ENCODE peak calls at places on chromosomes 13 and 19, in four cellular contexts. X, K, R and I are unnamed samples. For H3K4me1 and H3K36me3, the result is how much of the 10 kb centered on the place peaks cover.

GRCh38 chr19:35213678-35214632 is 14.6 kb downstream of the FAM187B start:
- DNase-seq in X (peak), K (peak), R (no peak), I (peak)

GRCh38 chr19:3655402-3656072 is 28.9 kb upstream of the CACTIN start:
- DNase-seq in X (no peak), K (peak), R (no peak), I (peak)

GRCh38 chr19:8335343-8336071 is 7.6 kb downstream of the KANK3 start:
- DNase-seq in X (no peak), K (no peak), R (no peak), I (peak)

GRCh38 chr19:48190288-48191284 is 20.1 kb downstream of the ZSWIM9 start:
- DNase-seq in X (no peak), K (no peak), R (no peak), I (peak)

GRCh38 chr19:38736036-38736412 is 8.2 kb downstream of the CAPN12 start:
- DNase-seq in X (no peak), K (peak), R (no peak), I (peak)

GRCh38 chr13:101140936-101141335 is 275.4 kb downstream of the NALCN start:
- DNase-seq in X (no peak), K (no peak), R (no peak), I (no peak)

GRCh38 chr19:44050740-44051653 is 839 bp upstream of the ZNF223 start:
- DNase-seq in X (no peak), K (no peak), R (no peak), I (peak)

GRCh38 chr13:53005631-53006030 is 23.0 kb upstream of the OLFM4 start:
- DNase-seq in X (no peak), K (no peak), R (no peak), I (no peak)

GRCh38 chr13:104460553-104460952 is 1394.3 kb upstream of the SLC10A2 start:
- DNase-seq in X (no peak), K (no peak), R (no peak), I (no peak)

GRCh38 chr13:110590577-110590976 is 24.8 kb upstream of the NAXD start:
- DNase-seq in X (no peak), K (no peak), R (no peak), I (no peak)

GRCh38 chr13:67229438-67230242 is 496 bp downstream of the PCDH9 start:
- DNase-seq in X (peak), K (no peak), R (no peak), I (no peak)

GRCh38 chr13:42581427-42581826 is 7.5 kb downstream of the TNFSF11 start:
- DNase-seq in X (no peak), K (no peak), R (no peak), I (no peak)

GRCh38 chr13:35979378-35979911 is 151.7 kb downstream of the DCLK1 start:
- DNase-seq in X (peak), K (peak), R (peak), I (peak)

GRCh38 chr13:67772807-67773453 is 542.8 kb upstream of the PCDH9 start:
- DNase-seq in X (no peak), K (no peak), R (no peak), I (no peak)

DNA sequence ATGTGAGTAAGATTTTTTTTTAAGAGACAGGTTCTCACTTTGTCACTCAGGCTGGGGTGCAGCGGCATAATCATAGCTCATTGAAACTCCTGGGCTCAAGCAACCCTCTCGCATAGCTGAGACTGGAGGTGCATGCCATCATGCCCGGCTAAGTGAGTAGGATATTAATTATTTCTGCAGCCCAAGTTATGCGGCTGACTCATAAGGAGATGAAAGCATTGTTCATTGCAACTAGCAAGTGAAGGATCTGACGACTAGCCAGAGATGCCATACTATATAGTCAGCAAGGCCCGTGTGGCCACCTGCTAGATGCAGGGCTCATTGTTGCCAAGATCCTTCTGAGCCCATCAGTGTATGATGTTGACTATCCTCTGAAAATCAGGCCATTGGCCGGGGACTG is 45.2 kb downstream of the ABCC4 start:
- DNase-seq in X (no peak), K (no peak), R (no peak), I (no peak)
- H3K4me1 ChIP-seq in X (under half), K (under half), R (under half), I (under half)

GRCh38 chr13:59447846-59448620 is 715.7 kb downstream of the DIAPH3 start:
- DNase-seq in X (no peak), K (no peak), R (no peak), I (no peak)

GRCh38 chr13:59445812-59446211 is 717.9 kb downstream of the DIAPH3 start:
- DNase-seq in X (no peak), K (no peak), R (no peak), I (no peak)

GRCh38 chr13:59446391-59446790 is 717.3 kb downstream of the DIAPH3 start:
- DNase-seq in X (no peak), K (no peak), R (no peak), I (no peak)

GRCh38 chr13:59444210-59444857 is 719.4 kb downstream of the DIAPH3 start:
- DNase-seq in X (no peak), K (no peak), R (no peak), I (no peak)

DNA sequence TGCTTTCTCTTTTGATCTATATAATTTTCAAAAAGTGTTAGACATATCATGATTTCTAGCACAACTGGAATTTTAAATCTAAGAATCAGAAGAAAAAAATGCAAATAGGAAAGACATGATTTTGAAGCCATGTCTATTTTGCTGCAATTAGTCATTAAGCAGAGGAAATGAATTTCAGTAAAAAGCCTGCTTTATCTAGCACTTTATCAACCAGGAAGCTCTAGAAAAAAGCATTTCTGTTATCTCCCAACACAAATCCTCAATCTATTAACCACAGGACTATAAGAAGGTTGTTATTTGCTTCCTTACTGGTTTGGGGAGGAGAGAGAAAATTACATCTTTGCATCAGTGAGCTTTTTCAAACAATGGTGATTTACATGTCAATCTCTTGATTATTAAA is 716.7 kb downstream of the DIAPH3 start:
- DNase-seq in X (no peak), K (no peak), R (no peak), I (no peak)
- TF ChIP-seq EP300 in X (no peak), K (no peak), R (no peak), I (no peak)

GRCh38 chr19:18446811-18447359 is 9.0 kb upstream of the ISYNA1 start:
- DNase-seq in X (no peak), K (no peak), R (no peak), I (no peak)
- H3K36me3 ChIP-seq in X (under half), K (under half), R (half or more), I (under half)

GRCh38 chr19:39946532-39946931 is 12.1 kb upstream of the FCGBP start:
- DNase-seq in X (no peak), K (no peak), R (peak), I (no peak)
- H3K4me1 ChIP-seq in X (under half), K (under half), R (under half), I (half or more)

DNA sequence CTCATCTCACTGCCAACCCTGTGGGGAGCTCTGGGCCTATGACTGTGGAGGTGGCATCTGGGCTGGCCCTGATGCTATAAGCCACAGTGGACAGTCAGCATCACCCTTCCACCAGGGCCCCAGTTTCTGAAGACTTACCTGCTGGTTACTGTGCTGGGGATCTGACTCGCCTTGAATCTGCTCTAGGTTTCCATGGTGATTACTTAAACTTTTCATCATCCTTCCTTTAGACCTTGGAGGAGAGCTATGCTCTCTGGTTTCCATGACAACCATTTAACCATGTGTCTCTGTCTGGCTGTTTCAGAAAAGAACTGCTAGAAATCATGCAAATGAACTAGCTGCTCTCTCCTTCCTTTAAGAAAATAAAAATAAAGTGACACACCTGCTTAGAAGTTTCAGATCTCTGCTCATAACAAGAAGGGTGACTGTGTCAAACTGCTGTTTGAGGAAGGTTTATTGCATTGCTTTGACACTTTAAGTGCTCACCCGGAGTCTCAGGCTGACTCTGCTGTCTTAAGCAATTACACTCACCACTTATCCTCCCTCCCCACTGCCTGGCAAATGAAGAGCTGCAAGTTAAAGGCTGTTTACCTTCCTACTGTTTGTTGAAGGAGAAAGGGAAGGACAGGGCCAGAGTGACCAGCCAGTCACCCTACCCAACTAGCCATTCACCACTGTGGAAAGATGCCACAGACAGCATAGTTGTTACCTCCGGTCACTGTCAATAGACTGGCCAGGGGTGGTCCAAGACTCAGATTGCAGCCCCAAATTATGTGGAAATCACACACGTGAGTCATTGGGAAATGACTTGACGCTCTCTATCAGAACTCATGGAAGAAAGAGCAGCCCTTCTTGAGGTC is 87.6 kb downstream of the HSPH1 start:
- DNase-seq in X (no peak), K (no peak), R (no peak), I (no peak)
- TF ChIP-seq EP300 in X (no peak), K (no peak), R (no peak), I (no peak)

GRCh38 chr19:17312481-17313113 is 3.2 kb downstream of the DDA1 start:
- DNase-seq in X (no peak), K (no peak), R (no peak), I (no peak)
- H3K36me3 ChIP-seq in X (under half), K (under half), R (under half), I (under half)